ENCODE peak calls at places on chromosomes 12 and 14, in seven cellular contexts. I is activated naive CD8-positive, alpha-beta T cell treated with anti-CD3 and anti-CD28 coated beads, Interleukin-2, amount 50 U/mL, for 24 hours; T is stimulated activated CD8-positive, alpha-beta memory T cell treated with anti-CD3 and anti-CD28 coated beads, Interleukin-7, amount 100 ng/mL, for 1 hour; X is LoVo; M is activated CD4-positive, CD25-positive, alpha-beta regulatory T cell treated with anti-CD3 and anti-CD28 coated beads, Interleukin-2, amount 50 U/mL, for 16 hours; O is nephron progenitor cell; U is left lobe of liver. B is an unnamed sample.

GRCh38 chr12:66066071-66066928 is 64.2 kb downstream of the LLPH start:
- DNase-seq in I (no peak), T (no peak), X (peak; percentile 51), M (no peak), O (no peak), U (no peak), B (no peak)

GRCh38 chr12:30450872-30451271 is 244.8 kb downstream of the IPO8 start:
- DNase-seq in I (no peak), T (no peak), X (no peak), M (no peak), O (no peak), U (no peak), B (no peak)

GRCh38 chr12:132255642-132256041 is 73.7 kb downstream of the GALNT9 start:
- DNase-seq in I (no peak), T (no peak), X (no peak), M (no peak), O (no peak), U (no peak), B (no peak)

GRCh38 chr12:101325590-101325989 is 45.7 kb downstream of the UTP20 start:
- DNase-seq in I (no peak), T (no peak), X (no peak), M (no peak), O (no peak), U (no peak), B (no peak)

GRCh38 chr14:101494826-101495225 is 66.5 kb upstream of the DIO3 start:
- DNase-seq in I (no peak), T (no peak), X (no peak), M (no peak), O (no peak), U (peak; percentile 32), B (no peak)

GRCh38 chr14:52850520-52850919 is 59.1 kb upstream of the GNPNAT1 start:
- DNase-seq in I (no peak), T (no peak), X (no peak), M (no peak), O (no peak), U (no peak), B (no peak)

GRCh38 chr12:111937429-111937828 is 75.5 kb downstream of the TMEM116 start:
- DNase-seq in I (no peak), T (no peak), X (no peak), M (no peak), O (no peak), U (no peak), B (no peak)

GRCh38 chr14:72617391-72618011 is 276.4 kb downstream of the DPF3 start:
- DNase-seq in I (no peak), T (no peak), X (no peak), M (no peak), O (peak; percentile 16), U (peak; percentile 40), B (peak; percentile 40)

GRCh38 chr14:88791629-88792571 is 853 bp downstream of the EML5 start:
- DNase-seq in I (peak; percentile 5), T (no peak), X (no peak), M (no peak), O (peak; percentile 13), U (peak; percentile 50), B (no peak)

GRCh38 chr12:91940826-91941225 is 204.8 kb downstream of the BTG1 start:
- DNase-seq in I (no peak), T (no peak), X (no peak), M (no peak), O (no peak), U (no peak), B (no peak)

GRCh38 chr12:132282950-132283771 is 46.2 kb downstream of the GALNT9 start:
- DNase-seq in I (no peak), T (no peak), X (peak; percentile 23), M (no peak), O (peak; percentile 40), U (no peak), B (no peak)

GRCh38 chr14:67943947-67944346 is 124.4 kb downstream of the RAD51B start:
- DNase-seq in I (peak; percentile 30), T (no peak), X (peak; percentile 78), M (peak; percentile 9), O (peak; percentile 73), U (peak; percentile 58), B (peak; percentile 46)

B was measured in gastrocnemius medialis.